ENCODE peak calls at places on chromosomes 3 and 15, in ten cellular contexts. One of them, this sample, is unnamed. For H3K4me1, the result is how much of the 10 kb centered on the place peaks cover.

GRCh38 chr3:149480326-149481017 is 6.0 kb downstream of the TM4SF4 start:
- DNase-seq in endodermal cell: peak
- DNase-seq in CD4-positive, alpha-beta memory T cell: no peak
- DNase-seq in uterus: peak
- DNase-seq in CD8-positive, alpha-beta memory T cell: no peak
- DNase-seq in psoas muscle: peak
- DNase-seq in GM23248: peak
- DNase-seq in astrocyte: peak
- DNase-seq in CD4-positive, CD25-positive, alpha-beta regulatory T cell: peak
- DNase-seq in tibial artery: peak
- DNase-seq in this sample: peak

GRCh38 chr15:52343831-52344230 is 48.2 kb upstream of the MYO5C start:
- DNase-seq in CD8-positive, alpha-beta memory T cell: no peak
- DNase-seq in GM23248: peak
- DNase-seq in uterus: no peak
- DNase-seq in tibial artery: no peak
- DNase-seq in astrocyte: peak
- DNase-seq in CD4-positive, CD25-positive, alpha-beta regulatory T cell: no peak
- DNase-seq in CD4-positive, alpha-beta memory T cell: no peak
- DNase-seq in endodermal cell: no peak
- DNase-seq in psoas muscle: no peak
- DNase-seq in this sample: no peak

GRCh38 chr15:56759450-56759845 is 26.1 kb upstream of the ZNF280D start:
- DNase-seq in CD8-positive, alpha-beta memory T cell: no peak
- DNase-seq in psoas muscle: peak
- DNase-seq in tibial artery: peak
- DNase-seq in endodermal cell: no peak
- DNase-seq in CD4-positive, CD25-positive, alpha-beta regulatory T cell: no peak
- DNase-seq in astrocyte: peak
- DNase-seq in CD4-positive, alpha-beta memory T cell: no peak
- DNase-seq in uterus: no peak
- DNase-seq in GM23248: peak
- DNase-seq in this sample: no peak

GRCh38 chr3:54691230-54691900 is 236.5 kb downstream of the LRTM1 start:
- DNase-seq in astrocyte: peak
- DNase-seq in CD8-positive, alpha-beta memory T cell: no peak
- DNase-seq in CD4-positive, CD25-positive, alpha-beta regulatory T cell: no peak
- DNase-seq in CD4-positive, alpha-beta memory T cell: no peak
- DNase-seq in GM23248: no peak
- DNase-seq in psoas muscle: no peak
- DNase-seq in uterus: no peak
- DNase-seq in tibial artery: no peak
- DNase-seq in endodermal cell: no peak
- DNase-seq in this sample: no peak

GRCh38 chr15:96125681-96126080 is 204.8 kb upstream of the NR2F2 start:
- DNase-seq in psoas muscle: no peak
- DNase-seq in CD4-positive, alpha-beta memory T cell: no peak
- DNase-seq in endodermal cell: no peak
- DNase-seq in tibial artery: no peak
- DNase-seq in astrocyte: peak
- DNase-seq in CD4-positive, CD25-positive, alpha-beta regulatory T cell: no peak
- DNase-seq in uterus: no peak
- DNase-seq in GM23248: peak
- DNase-seq in CD8-positive, alpha-beta memory T cell: no peak
- DNase-seq in this sample: no peak

GRCh38 chr3:32460031-32460749 is 42.5 kb downstream of the CMTM6 start:
- DNase-seq in endodermal cell: peak
- DNase-seq in tibial artery: no peak
- DNase-seq in CD4-positive, CD25-positive, alpha-beta regulatory T cell: peak
- DNase-seq in CD4-positive, alpha-beta memory T cell: peak
- DNase-seq in uterus: no peak
- DNase-seq in astrocyte: no peak
- DNase-seq in GM23248: no peak
- DNase-seq in psoas muscle: no peak
- DNase-seq in CD8-positive, alpha-beta memory T cell: peak
- DNase-seq in this sample: peak

GRCh38 chr3:150913174-150913922 is 8.1 kb upstream of the MINDY4B start:
- DNase-seq in psoas muscle: no peak
- DNase-seq in CD4-positive, CD25-positive, alpha-beta regulatory T cell: no peak
- DNase-seq in endodermal cell: no peak
- DNase-seq in CD8-positive, alpha-beta memory T cell: no peak
- DNase-seq in uterus: no peak
- DNase-seq in GM23248: peak
- DNase-seq in astrocyte: no peak
- DNase-seq in CD4-positive, alpha-beta memory T cell: no peak
- DNase-seq in tibial artery: no peak
- DNase-seq in this sample: no peak

GRCh38 chr15:75061272-75061671 is 37.9 kb downstream of the PPCDC start:
- DNase-seq in astrocyte: peak
- DNase-seq in CD4-positive, alpha-beta memory T cell: no peak
- DNase-seq in CD4-positive, CD25-positive, alpha-beta regulatory T cell: no peak
- DNase-seq in CD8-positive, alpha-beta memory T cell: no peak
- DNase-seq in psoas muscle: no peak
- DNase-seq in tibial artery: no peak
- DNase-seq in GM23248: peak
- DNase-seq in endodermal cell: peak
- DNase-seq in uterus: no peak
- DNase-seq in this sample: no peak

GRCh38 chr15:60299452-60300047 is 98.2 kb downstream of the ANXA2 start:
- DNase-seq in endodermal cell: peak
- DNase-seq in tibial artery: no peak
- DNase-seq in GM23248: peak
- DNase-seq in psoas muscle: no peak
- DNase-seq in astrocyte: peak
- DNase-seq in CD4-positive, alpha-beta memory T cell: no peak
- DNase-seq in CD4-positive, CD25-positive, alpha-beta regulatory T cell: no peak
- DNase-seq in CD8-positive, alpha-beta memory T cell: no peak
- DNase-seq in uterus: peak
- DNase-seq in this sample: peak

GRCh38 chr15:31347067-31347975 is 20.7 kb downstream of the KLF13 start:
- DNase-seq in CD8-positive, alpha-beta memory T cell: peak
- DNase-seq in CD4-positive, CD25-positive, alpha-beta regulatory T cell: peak
- DNase-seq in tibial artery: no peak
- DNase-seq in endodermal cell: no peak
- DNase-seq in uterus: no peak
- DNase-seq in astrocyte: no peak
- DNase-seq in GM23248: no peak
- DNase-seq in CD4-positive, alpha-beta memory T cell: peak
- DNase-seq in psoas muscle: no peak
- DNase-seq in this sample: peak

GRCh38 chr15:44536298-44536961 is 517 bp upstream of the EIF3J start:
- DNase-seq in CD4-positive, alpha-beta memory T cell: no peak
- DNase-seq in astrocyte: peak
- DNase-seq in GM23248: peak
- DNase-seq in tibial artery: peak
- DNase-seq in psoas muscle: peak
- DNase-seq in CD8-positive, alpha-beta memory T cell: no peak
- DNase-seq in uterus: no peak
- DNase-seq in endodermal cell: peak
- DNase-seq in CD4-positive, CD25-positive, alpha-beta regulatory T cell: no peak
- DNase-seq in this sample: peak

GRCh38 chr3:31896026-31896425 is 85.0 kb downstream of the OSBPL10 start:
- DNase-seq in CD8-positive, alpha-beta memory T cell: no peak
- DNase-seq in psoas muscle: no peak
- DNase-seq in CD4-positive, alpha-beta memory T cell: no peak
- DNase-seq in CD4-positive, CD25-positive, alpha-beta regulatory T cell: no peak
- DNase-seq in tibial artery: no peak
- DNase-seq in uterus: no peak
- DNase-seq in GM23248: no peak
- DNase-seq in astrocyte: no peak
- DNase-seq in endodermal cell: no peak
- DNase-seq in this sample: no peak

GRCh38 chr15:76380249-76380648 is 43.7 kb downstream of the ISL2 start:
- DNase-seq in psoas muscle: no peak
- DNase-seq in GM23248: no peak
- DNase-seq in tibial artery: no peak
- DNase-seq in CD8-positive, alpha-beta memory T cell: no peak
- DNase-seq in endodermal cell: no peak
- DNase-seq in uterus: no peak
- DNase-seq in CD4-positive, alpha-beta memory T cell: no peak
- DNase-seq in CD4-positive, CD25-positive, alpha-beta regulatory T cell: no peak
- DNase-seq in astrocyte: no peak
- DNase-seq in this sample: no peak

GRCh38 chr3:5304789-5305680 is 117.5 kb downstream of the EDEM1 start:
- DNase-seq in endodermal cell: peak
- DNase-seq in CD8-positive, alpha-beta memory T cell: no peak
- DNase-seq in tibial artery: no peak
- DNase-seq in astrocyte: no peak
- DNase-seq in CD4-positive, CD25-positive, alpha-beta regulatory T cell: peak
- DNase-seq in uterus: no peak
- DNase-seq in psoas muscle: peak
- DNase-seq in CD4-positive, alpha-beta memory T cell: peak
- DNase-seq in GM23248: peak
- DNase-seq in this sample: peak

DNA sequence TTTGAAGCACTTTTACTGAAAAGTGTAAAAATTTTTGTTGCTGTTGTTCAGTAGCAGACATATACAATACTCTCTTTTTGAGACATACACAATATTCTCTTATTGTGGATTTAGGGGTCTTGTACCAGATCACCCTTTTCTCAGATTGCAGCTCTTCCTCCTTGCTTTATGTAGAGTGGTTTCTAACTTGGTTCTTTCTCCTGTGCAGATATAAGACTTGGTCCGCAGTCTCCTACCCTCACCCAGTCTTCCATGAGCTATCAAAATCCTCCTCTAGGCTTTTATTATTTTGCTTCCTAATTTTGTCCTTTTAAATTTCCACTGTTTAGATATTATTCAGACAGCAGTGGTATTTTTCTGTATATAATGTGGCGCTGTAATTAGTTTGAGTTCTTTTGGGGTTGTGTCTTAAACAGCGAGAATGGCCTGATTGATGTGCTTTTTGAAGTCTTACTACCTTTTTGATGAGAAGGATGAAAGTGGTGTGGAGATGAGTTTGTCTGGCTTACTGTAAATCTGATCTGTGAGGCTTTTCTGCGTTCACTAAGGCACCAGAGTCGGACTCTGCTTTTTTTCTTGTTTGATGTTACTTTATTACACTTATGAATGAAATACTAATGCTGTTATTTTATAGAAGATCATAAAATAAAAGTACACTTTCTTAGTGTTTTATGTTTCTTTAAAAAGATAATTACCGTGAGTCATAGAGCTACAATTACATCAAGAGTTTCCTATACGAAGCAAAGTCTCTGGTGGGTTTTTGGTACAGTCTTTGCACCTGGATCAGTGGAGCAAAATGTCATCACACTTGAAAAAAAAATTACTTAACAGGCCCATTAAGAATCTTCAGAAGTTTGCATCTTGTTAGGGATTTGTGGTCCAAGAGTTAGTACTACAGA is 27.8 kb downstream of the FNDC3B start:
- DNase-seq in endodermal cell: no peak
- DNase-seq in CD4-positive, alpha-beta memory T cell: no peak
- DNase-seq in astrocyte: no peak
- DNase-seq in tibial artery: no peak
- DNase-seq in CD8-positive, alpha-beta memory T cell: no peak
- DNase-seq in CD4-positive, CD25-positive, alpha-beta regulatory T cell: no peak
- DNase-seq in psoas muscle: no peak
- DNase-seq in GM23248: no peak
- DNase-seq in uterus: no peak
- DNase-seq in this sample: no peak
- H3K4me1 ChIP-seq in endodermal cell: under half
- H3K4me1 ChIP-seq in CD4-positive, alpha-beta memory T cell: under half
- H3K4me1 ChIP-seq in astrocyte: under half
- H3K4me1 ChIP-seq in tibial artery: half or more
- H3K4me1 ChIP-seq in CD8-positive, alpha-beta memory T cell: under half
- H3K4me1 ChIP-seq in CD4-positive, CD25-positive, alpha-beta regulatory T cell: under half
- H3K4me1 ChIP-seq in psoas muscle: half or more
- H3K4me1 ChIP-seq in GM23248: half or more
- H3K4me1 ChIP-seq in uterus: under half
- H3K4me1 ChIP-seq in this sample: under half

DNA sequence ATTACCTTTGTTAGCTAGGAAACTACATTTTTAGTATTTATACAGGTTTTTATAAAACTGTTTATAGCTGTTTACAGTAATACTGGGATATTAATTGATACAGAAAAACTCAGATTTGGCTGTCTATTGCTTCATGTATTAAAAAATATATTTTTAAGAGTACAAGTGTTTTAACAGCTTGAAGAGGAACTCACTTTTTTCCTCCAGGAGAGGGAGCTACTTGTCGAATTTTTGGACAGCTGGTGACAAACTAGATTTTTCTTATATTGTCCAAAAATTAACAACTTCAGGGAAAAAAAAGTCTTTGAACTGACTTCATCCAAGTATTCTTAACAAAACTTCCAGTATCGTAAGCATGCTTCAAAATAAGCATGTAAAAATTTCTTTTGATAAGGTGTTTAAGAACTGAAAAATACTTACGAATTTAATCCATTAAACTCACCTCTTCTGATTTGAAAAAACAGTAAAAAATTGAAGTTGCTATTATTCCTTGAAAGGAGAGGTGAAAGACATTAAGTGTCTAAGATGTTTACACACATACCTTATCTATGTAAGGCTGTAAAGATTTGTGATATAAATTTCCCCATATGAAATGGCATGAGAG is 4.0 kb downstream of the DIPK2A start:
- DNase-seq in uterus: no peak
- DNase-seq in CD4-positive, CD25-positive, alpha-beta regulatory T cell: peak
- DNase-seq in GM23248: peak
- DNase-seq in CD4-positive, alpha-beta memory T cell: peak
- DNase-seq in psoas muscle: no peak
- DNase-seq in endodermal cell: no peak
- DNase-seq in CD8-positive, alpha-beta memory T cell: no peak
- DNase-seq in astrocyte: peak
- DNase-seq in tibial artery: no peak
- DNase-seq in this sample: no peak
- H3K4me1 ChIP-seq in uterus: under half
- H3K4me1 ChIP-seq in CD4-positive, CD25-positive, alpha-beta regulatory T cell: under half
- H3K4me1 ChIP-seq in GM23248: under half
- H3K4me1 ChIP-seq in CD4-positive, alpha-beta memory T cell: half or more
- H3K4me1 ChIP-seq in psoas muscle: under half
- H3K4me1 ChIP-seq in endodermal cell: under half
- H3K4me1 ChIP-seq in CD8-positive, alpha-beta memory T cell: under half
- H3K4me1 ChIP-seq in astrocyte: under half
- H3K4me1 ChIP-seq in tibial artery: under half
- H3K4me1 ChIP-seq in this sample: under half

DNA sequence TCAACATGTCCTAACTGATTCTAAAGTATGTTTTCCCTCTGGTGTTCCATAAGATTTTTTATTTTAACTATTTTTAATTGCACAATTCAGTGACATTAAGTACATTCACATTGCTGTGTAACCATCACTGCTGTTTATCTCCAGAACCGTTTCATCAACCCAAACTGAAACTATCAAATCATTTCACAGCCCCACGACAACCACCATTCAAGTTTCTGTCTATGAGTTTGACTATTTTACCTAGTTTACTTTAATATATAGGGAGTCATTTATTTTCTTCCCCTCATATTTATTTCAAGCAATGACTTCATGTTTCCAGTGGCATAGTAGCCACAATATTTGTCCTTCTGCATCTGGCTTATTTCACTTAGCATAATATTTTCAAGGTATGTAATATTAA is 8.4 kb downstream of the RTP1 start:
- DNase-seq in GM23248: no peak
- DNase-seq in CD4-positive, alpha-beta memory T cell: no peak
- DNase-seq in uterus: no peak
- DNase-seq in tibial artery: no peak
- DNase-seq in astrocyte: no peak
- DNase-seq in psoas muscle: no peak
- DNase-seq in CD4-positive, CD25-positive, alpha-beta regulatory T cell: no peak
- DNase-seq in endodermal cell: no peak
- DNase-seq in CD8-positive, alpha-beta memory T cell: no peak
- DNase-seq in this sample: no peak
- H3K4me1 ChIP-seq in GM23248: under half
- H3K4me1 ChIP-seq in CD4-positive, alpha-beta memory T cell: under half
- H3K4me1 ChIP-seq in uterus: under half
- H3K4me1 ChIP-seq in tibial artery: under half
- H3K4me1 ChIP-seq in astrocyte: under half
- H3K4me1 ChIP-seq in psoas muscle: under half
- H3K4me1 ChIP-seq in CD4-positive, CD25-positive, alpha-beta regulatory T cell: under half
- H3K4me1 ChIP-seq in endodermal cell: under half
- H3K4me1 ChIP-seq in CD8-positive, alpha-beta memory T cell: under half
- H3K4me1 ChIP-seq in this sample: under half

GRCh38 chr15:98667521-98668179 is 19.3 kb downstream of the IGF1R start:
- DNase-seq in uterus: no peak
- DNase-seq in GM23248: no peak
- DNase-seq in psoas muscle: no peak
- DNase-seq in CD8-positive, alpha-beta memory T cell: no peak
- DNase-seq in endodermal cell: peak
- DNase-seq in astrocyte: no peak
- DNase-seq in CD4-positive, CD25-positive, alpha-beta regulatory T cell: no peak
- DNase-seq in CD4-positive, alpha-beta memory T cell: no peak
- DNase-seq in tibial artery: no peak
- DNase-seq in this sample: no peak
- H3K4me1 ChIP-seq in uterus: under half
- H3K4me1 ChIP-seq in GM23248: under half
- H3K4me1 ChIP-seq in psoas muscle: under half
- H3K4me1 ChIP-seq in CD8-positive, alpha-beta memory T cell: under half
- H3K4me1 ChIP-seq in endodermal cell: under half
- H3K4me1 ChIP-seq in astrocyte: under half
- H3K4me1 ChIP-seq in CD4-positive, CD25-positive, alpha-beta regulatory T cell: under half
- H3K4me1 ChIP-seq in CD4-positive, alpha-beta memory T cell: under half
- H3K4me1 ChIP-seq in tibial artery: half or more
- H3K4me1 ChIP-seq in this sample: under half

This sample was measured in Peyer's patch.